ENCODE peak calls at places on chromosomes 3 and 15, in four cellular contexts. W is mucosa of gallbladder, N is NCI-H146, U is dermis blood vessel endothelial cell. C is an unnamed sample.

GRCh38 chr3:278300-279064 is 81.9 kb downstream of the CHL1 start:
- DNase-seq in W (no peak), N (no peak), U (no peak), C (no peak)

GRCh38 chr3:187005827-187006481 is 75.6 kb downstream of the ST6GAL1 start:
- DNase-seq in W (no peak), N (no peak), U (no peak), C (no peak)

GRCh38 chr15:69474846-69475455 is 22.3 kb downstream of the RPLP1 start:
- DNase-seq in U (peak), W (no peak), N (no peak), C (peak)

GRCh38 chr3:79383402-79384012 is 384.3 kb downstream of the ROBO1 start:
- DNase-seq in W (no peak), N (no peak), U (peak), C (no peak)

GRCh38 chr3:183434992-183435391 is 6.6 kb upstream of the MCF2L2 start:
- DNase-seq in U (no peak), N (no peak), W (no peak), C (no peak)

GRCh38 chr3:134249935-134250716 is 533 bp downstream of the RYK start:
- DNase-seq in N (peak), U (peak), W (peak), C (peak)

GRCh38 chr15:85789496-85789875 is 5.2 kb downstream of the KLHL25 start:
- DNase-seq in U (no peak), W (no peak), N (no peak), C (no peak)

GRCh38 chr3:165874663-165875489 is 37.7 kb upstream of the BCHE start:
- DNase-seq in U (no peak), N (no peak), W (no peak), C (no peak)

GRCh38 chr3:192819001-192819569 is 91.7 kb upstream of the FGF12 start:
- DNase-seq in W (no peak), U (peak), N (no peak), C (no peak)

GRCh38 chr15:74208496-74208895 is 5.9 kb upstream of the STRA6 start:
- DNase-seq in U (no peak), W (no peak), N (no peak), C (no peak)

GRCh38 chr3:113773381-113773780 is 26.5 kb downstream of the ATP6V1A start:
- DNase-seq in N (no peak), W (no peak), U (no peak), C (no peak)

GRCh38 chr15:92663250-92663951 is 7.8 kb upstream of the FAM174B start:
- DNase-seq in W (no peak), U (no peak), N (no peak), C (no peak)

GRCh38 chr15:93467327-93467726 is 378.3 kb upstream of the RGMA start:
- DNase-seq in W (no peak), U (no peak), N (peak), C (no peak)

GRCh38 chr15:31435256-31435781 is 108.7 kb downstream of the KLF13 start:
- DNase-seq in N (peak), U (peak), W (peak), C (peak)

C was measured in prostate gland.